ENCODE peak calls at places on chromosomes 1 and 21, in six cellular contexts. One of them, this sample, is unnamed. For H3K79me1, the result is how much of the 10 kb centered on the place peaks cover.

GRCh38 chr1:201419737-201420607 is 1.6 kb downstream of the TNNI1 start:
- DNase-seq in mesenchymal stem cell: no peak
- DNase-seq in mesendoderm: peak
- DNase-seq in IMR-90: no peak
- DNase-seq in H1: no peak
- DNase-seq in H9: no peak
- DNase-seq in this sample: no peak

GRCh38 chr1:41277371-41277994 is 35.4 kb upstream of the SCMH1 start:
- DNase-seq in mesendoderm: no peak
- DNase-seq in H1: no peak
- DNase-seq in IMR-90: no peak
- DNase-seq in H9: no peak
- DNase-seq in mesenchymal stem cell: no peak
- DNase-seq in this sample: no peak

GRCh38 chr1:95614197-95614596 is 380.2 kb downstream of the RWDD3 start:
- DNase-seq in H9: no peak
- DNase-seq in IMR-90: no peak
- DNase-seq in mesendoderm: no peak
- DNase-seq in H1: no peak
- DNase-seq in mesenchymal stem cell: no peak
- DNase-seq in this sample: no peak

GRCh38 chr1:35558374-35559316 is 1.0 kb downstream of the NCDN start:
- DNase-seq in mesenchymal stem cell: no peak
- DNase-seq in H9: no peak
- DNase-seq in IMR-90: no peak
- DNase-seq in H1: no peak
- DNase-seq in mesendoderm: peak
- DNase-seq in this sample: no peak

GRCh38 chr1:201902198-201902597 is 13.5 kb downstream of the SHISA4 start:
- DNase-seq in H1: no peak
- DNase-seq in IMR-90: peak
- DNase-seq in H9: no peak
- DNase-seq in mesendoderm: no peak
- DNase-seq in mesenchymal stem cell: peak
- DNase-seq in this sample: no peak

GRCh38 chr1:147762233-147763024 is 2.0 kb upstream of the GJA5 start:
- DNase-seq in H9: no peak
- DNase-seq in mesenchymal stem cell: no peak
- DNase-seq in mesendoderm: no peak
- DNase-seq in H1: no peak
- DNase-seq in IMR-90: no peak
- DNase-seq in this sample: no peak

GRCh38 chr1:95007687-95008086 is 65.1 kb downstream of the ALG14 start:
- DNase-seq in H1: no peak
- DNase-seq in mesendoderm: no peak
- DNase-seq in IMR-90: no peak
- DNase-seq in H9: no peak
- DNase-seq in mesenchymal stem cell: no peak
- DNase-seq in this sample: no peak

GRCh38 chr1:11729498-11730428 is 6.2 kb upstream of the AGTRAP start:
- DNase-seq in H1: no peak
- DNase-seq in mesendoderm: peak
- DNase-seq in H9: no peak
- DNase-seq in IMR-90: no peak
- DNase-seq in mesenchymal stem cell: peak
- DNase-seq in this sample: no peak

GRCh38 chr21:44947930-44948331 is 8.1 kb downstream of the SLX9 start:
- DNase-seq in mesendoderm: no peak
- DNase-seq in mesenchymal stem cell: no peak
- DNase-seq in H1: no peak
- DNase-seq in H9: no peak
- DNase-seq in IMR-90: no peak
- DNase-seq in this sample: no peak

GRCh38 chr1:33626801-33627200 is 154.4 kb downstream of the ZSCAN20 start:
- DNase-seq in H1: no peak
- DNase-seq in mesendoderm: no peak
- DNase-seq in mesenchymal stem cell: no peak
- DNase-seq in H9: no peak
- DNase-seq in IMR-90: no peak
- DNase-seq in this sample: no peak

GRCh38 chr1:45011837-45012638 is at the start of gene UROD:
- DNase-seq in IMR-90: peak
- DNase-seq in mesenchymal stem cell: peak
- DNase-seq in mesendoderm: peak
- DNase-seq in H1: peak
- DNase-seq in H9: peak
- DNase-seq in this sample: peak

GRCh38 chr1:2545754-2546514 is 10.2 kb upstream of the TNFRSF14 start:
- DNase-seq in IMR-90: peak
- DNase-seq in H9: peak
- DNase-seq in H1: peak
- DNase-seq in mesenchymal stem cell: peak
- DNase-seq in mesendoderm: peak
- DNase-seq in this sample: peak

GRCh38 chr1:91584866-91585265 is 84.2 kb downstream of the CDC7 start:
- DNase-seq in IMR-90: no peak
- DNase-seq in H9: no peak
- DNase-seq in mesendoderm: no peak
- DNase-seq in mesenchymal stem cell: no peak
- DNase-seq in H1: no peak
- DNase-seq in this sample: no peak

GRCh38 chr1:228334226-228334935 is 72.3 kb downstream of the TRIM11 start:
- DNase-seq in IMR-90: no peak
- DNase-seq in H1: peak
- DNase-seq in mesendoderm: no peak
- DNase-seq in H9: peak
- DNase-seq in mesenchymal stem cell: no peak
- DNase-seq in this sample: no peak

GRCh38 chr1:37169241-37169640 is 134.9 kb upstream of the GRIK3 start:
- DNase-seq in mesendoderm: no peak
- DNase-seq in IMR-90: no peak
- DNase-seq in mesenchymal stem cell: no peak
- DNase-seq in H1: no peak
- DNase-seq in H9: no peak
- DNase-seq in this sample: no peak

GRCh38 chr1:154524881-154525280 is 22.7 kb upstream of the SHE start:
- DNase-seq in H9: no peak
- DNase-seq in H1: no peak
- DNase-seq in mesenchymal stem cell: no peak
- DNase-seq in IMR-90: no peak
- DNase-seq in mesendoderm: peak
- DNase-seq in this sample: no peak

GRCh38 chr1:223531742-223532341 is 133.7 kb downstream of the CAPN8 start:
- DNase-seq in IMR-90: peak
- DNase-seq in mesendoderm: peak
- DNase-seq in mesenchymal stem cell: peak
- DNase-seq in H1: peak
- DNase-seq in H9: peak
- DNase-seq in this sample: peak

GRCh38 chr1:80401757-80402156 is 1395.2 kb upstream of the ADGRL4 start:
- DNase-seq in mesenchymal stem cell: no peak
- DNase-seq in IMR-90: no peak
- DNase-seq in H1: no peak
- DNase-seq in mesendoderm: no peak
- DNase-seq in H9: no peak
- DNase-seq in this sample: no peak

GRCh38 chr1:206776239-206776638 is 3.9 kb upstream of the IL10 start:
- DNase-seq in mesendoderm: peak
- DNase-seq in IMR-90: no peak
- DNase-seq in H9: no peak
- DNase-seq in H1: no peak
- DNase-seq in mesenchymal stem cell: no peak
- DNase-seq in this sample: no peak
- H2BK15ac ChIP-seq in mesendoderm: no peak
- H2BK15ac ChIP-seq in IMR-90: no peak
- H2BK15ac ChIP-seq in H9: no peak
- H2BK15ac ChIP-seq in H1: no peak
- H2BK15ac ChIP-seq in mesenchymal stem cell: no peak
- H2BK15ac ChIP-seq in this sample: no peak

GRCh38 chr1:6014130-6014999 is 22.1 kb upstream of the NPHP4 start:
- DNase-seq in H9: no peak
- DNase-seq in mesendoderm: no peak
- DNase-seq in H1: no peak
- DNase-seq in mesenchymal stem cell: no peak
- DNase-seq in IMR-90: no peak
- DNase-seq in this sample: no peak
- H3K79me1 ChIP-seq in H9: under half
- H3K79me1 ChIP-seq in mesendoderm: under half
- H3K79me1 ChIP-seq in H1: under half
- H3K79me1 ChIP-seq in mesenchymal stem cell: under half
- H3K79me1 ChIP-seq in IMR-90: under half
- H3K79me1 ChIP-seq in this sample: under half

DNA sequence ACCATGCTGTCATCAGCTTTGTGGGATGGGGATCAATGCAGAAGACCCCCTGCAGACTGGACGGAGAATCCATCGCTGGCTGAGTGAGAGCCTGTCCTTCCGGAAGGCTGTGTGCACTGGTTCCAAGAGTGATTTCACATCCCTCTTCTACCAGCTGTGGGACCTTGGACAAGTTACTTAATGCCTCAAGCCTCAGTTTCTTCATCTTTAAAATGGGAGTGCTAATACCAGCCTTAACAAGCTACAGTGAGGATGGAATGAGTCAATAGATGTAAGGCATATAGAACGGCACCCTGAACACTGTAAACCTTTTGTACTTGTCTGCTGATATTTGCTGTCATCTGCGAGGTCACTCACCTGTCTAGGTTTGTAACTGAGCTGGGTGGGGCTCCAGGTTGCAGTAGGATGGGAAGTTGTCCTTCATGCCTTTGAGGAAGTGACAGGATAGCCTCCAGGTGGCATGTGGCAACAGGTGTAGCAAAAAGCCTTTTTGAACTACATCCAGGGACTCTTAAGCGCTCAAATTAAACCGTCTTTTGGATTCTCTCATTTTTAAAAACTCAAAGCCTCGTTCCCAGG is 27.5 kb downstream of the TMEM51 start:
- DNase-seq in H1: no peak
- DNase-seq in IMR-90: no peak
- DNase-seq in H9: no peak
- DNase-seq in mesenchymal stem cell: no peak
- DNase-seq in mesendoderm: no peak
- DNase-seq in this sample: no peak
- H2BK15ac ChIP-seq in H1: no peak
- H2BK15ac ChIP-seq in IMR-90: peak
- H2BK15ac ChIP-seq in H9: no peak
- H2BK15ac ChIP-seq in mesenchymal stem cell: no peak
- H2BK15ac ChIP-seq in mesendoderm: no peak
- H2BK15ac ChIP-seq in this sample: no peak

GRCh38 chr1:21909787-21910503 is 27.2 kb downstream of the HSPG2 start:
- DNase-seq in H1: no peak
- DNase-seq in IMR-90: peak
- DNase-seq in mesendoderm: peak
- DNase-seq in H9: no peak
- DNase-seq in mesenchymal stem cell: peak
- DNase-seq in this sample: peak

GRCh38 chr1:21909286-21909759 is 27.8 kb downstream of the HSPG2 start:
- DNase-seq in IMR-90: peak
- DNase-seq in mesendoderm: no peak
- DNase-seq in H9: no peak
- DNase-seq in mesenchymal stem cell: peak
- DNase-seq in H1: no peak
- DNase-seq in this sample: no peak

GRCh38 chr1:21912038-21912758 is 24.9 kb downstream of the HSPG2 start:
- DNase-seq in IMR-90: no peak
- DNase-seq in mesenchymal stem cell: no peak
- DNase-seq in mesendoderm: no peak
- DNase-seq in H1: no peak
- DNase-seq in H9: no peak
- DNase-seq in this sample: no peak

GRCh38 chr1:21911205-21912001 is 25.7 kb downstream of the HSPG2 start:
- DNase-seq in mesenchymal stem cell: peak
- DNase-seq in mesendoderm: no peak
- DNase-seq in IMR-90: no peak
- DNase-seq in H1: no peak
- DNase-seq in H9: no peak
- DNase-seq in this sample: no peak

DNA sequence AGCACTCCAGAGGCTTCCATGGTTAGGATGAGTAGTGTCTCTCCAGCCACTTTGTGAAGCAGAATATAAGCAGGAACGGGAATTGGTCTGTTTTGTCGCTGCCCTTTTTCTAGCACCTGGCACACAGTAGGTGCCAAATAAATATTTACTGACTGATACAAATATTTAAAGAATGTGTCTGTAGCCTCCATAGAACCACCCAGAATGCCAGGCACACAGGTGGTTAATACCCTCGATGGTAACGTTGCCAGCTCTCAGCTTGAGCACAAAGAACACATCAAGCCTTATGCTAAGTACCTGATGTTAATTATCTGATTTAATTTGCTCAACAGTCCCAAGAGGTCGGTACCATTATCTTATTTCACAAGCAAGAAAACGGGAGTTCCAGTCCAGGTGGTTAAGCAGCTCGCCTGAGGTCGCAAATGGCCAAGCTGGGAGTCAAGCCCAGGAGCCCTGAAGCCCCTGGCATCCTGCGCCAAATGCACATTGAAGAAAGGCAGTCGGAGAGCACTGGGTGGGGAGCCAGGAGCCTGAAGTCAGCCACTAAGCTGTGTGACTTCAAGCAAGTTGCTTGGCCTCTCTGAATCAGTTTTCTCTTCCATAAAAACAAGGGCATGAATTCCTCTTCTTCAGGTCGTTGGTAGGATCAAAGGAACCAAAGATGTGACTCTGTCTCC is 26.4 kb downstream of the HSPG2 start:
- DNase-seq in mesenchymal stem cell: no peak
- DNase-seq in H9: no peak
- DNase-seq in H1: no peak
- DNase-seq in IMR-90: no peak
- DNase-seq in mesendoderm: no peak
- DNase-seq in this sample: no peak
- H3K79me1 ChIP-seq in mesenchymal stem cell: under half
- H3K79me1 ChIP-seq in H9: under half
- H3K79me1 ChIP-seq in H1: under half
- H3K79me1 ChIP-seq in IMR-90: under half
- H3K79me1 ChIP-seq in mesendoderm: under half
- H3K79me1 ChIP-seq in this sample: under half

DNA sequence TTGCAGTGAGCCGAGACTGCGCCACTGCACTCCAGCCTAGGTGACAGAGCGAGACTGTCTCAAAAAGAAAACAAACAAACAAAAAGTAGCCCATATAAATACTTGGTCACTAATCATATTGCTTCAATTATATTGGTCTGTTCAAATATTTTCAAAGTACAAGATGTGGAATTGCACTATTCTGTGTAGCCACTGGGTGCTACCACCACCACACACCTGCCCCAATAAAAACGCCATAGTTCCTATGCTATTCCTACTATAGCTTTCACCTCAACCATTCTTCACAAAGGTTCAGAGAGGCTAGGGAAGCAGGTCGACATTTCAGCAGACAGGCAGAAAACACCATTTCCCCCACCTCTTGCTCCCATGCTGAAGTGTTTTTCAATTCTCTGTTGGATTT is 16.7 kb downstream of the NDC1 start:
- DNase-seq in H9: no peak
- DNase-seq in H1: no peak
- DNase-seq in mesenchymal stem cell: no peak
- DNase-seq in IMR-90: no peak
- DNase-seq in mesendoderm: no peak
- DNase-seq in this sample: no peak
- H2BK15ac ChIP-seq in H9: no peak
- H2BK15ac ChIP-seq in H1: no peak
- H2BK15ac ChIP-seq in mesenchymal stem cell: no peak
- H2BK15ac ChIP-seq in IMR-90: no peak
- H2BK15ac ChIP-seq in mesendoderm: no peak
- H2BK15ac ChIP-seq in this sample: no peak

This sample was measured in neuronal stem cell.